ENCODE peak calls at places on chromosomes 1 and 21, in five cellular contexts. W is epithelial cell of esophagus, U is astrocyte of the spinal cord, H is HCT116, R is mucosa of descending colon. M is an unnamed sample.
A peak's percentile ranks its signal among the peaks of the same experiment; 100 is the strongest.

GRCh38 chr1:206107168-206107544 is 10.0 kb downstream of the AVPR1B start:
- DNase-seq in W (no peak), U (no peak), H (no peak), R (no peak), M (no peak)

GRCh38 chr1:39925727-39926342 is 24.1 kb upstream of the MYCL start:
- DNase-seq in W (peak; percentile 41), U (no peak), H (no peak), R (no peak), M (no peak)

GRCh38 chr1:208047975-208048374 is 137.1 kb upstream of the CD34 start:
- DNase-seq in W (peak; percentile 39), U (peak; percentile 27), H (no peak), R (no peak), M (peak; percentile 24)

GRCh38 chr1:27527857-27528700 is 38.1 kb upstream of the WASF2 start:
- DNase-seq in W (peak; percentile 83), U (no peak), H (no peak), R (peak; percentile 88), M (peak; percentile 73)

GRCh38 chr1:99727575-99728190 is 38.8 kb downstream of the FRRS1 start:
- DNase-seq in W (no peak), U (peak; percentile 92), H (no peak), R (no peak), M (no peak)

GRCh38 chr1:93591833-93592635 is 89.6 kb downstream of the BCAR3 start:
- DNase-seq in W (no peak), U (no peak), H (no peak), R (peak; percentile 91), M (no peak)

GRCh38 chr21:32412162-32412997 is at the start of gene EVA1C:
- DNase-seq in W (peak; percentile 68), U (peak; percentile 19), H (no peak), R (peak; percentile 86), M (peak; percentile 43)

GRCh38 chr1:21706151-21706835 is 37.1 kb upstream of the RAP1GAP start:
- DNase-seq in W (no peak), U (peak; percentile 27), H (no peak), R (no peak), M (no peak)

GRCh38 chr1:46173361-46173856 is 1.5 kb upstream of the TSPAN1 start:
- DNase-seq in W (no peak), U (peak; percentile 15), H (no peak), R (no peak), M (no peak)

DNA sequence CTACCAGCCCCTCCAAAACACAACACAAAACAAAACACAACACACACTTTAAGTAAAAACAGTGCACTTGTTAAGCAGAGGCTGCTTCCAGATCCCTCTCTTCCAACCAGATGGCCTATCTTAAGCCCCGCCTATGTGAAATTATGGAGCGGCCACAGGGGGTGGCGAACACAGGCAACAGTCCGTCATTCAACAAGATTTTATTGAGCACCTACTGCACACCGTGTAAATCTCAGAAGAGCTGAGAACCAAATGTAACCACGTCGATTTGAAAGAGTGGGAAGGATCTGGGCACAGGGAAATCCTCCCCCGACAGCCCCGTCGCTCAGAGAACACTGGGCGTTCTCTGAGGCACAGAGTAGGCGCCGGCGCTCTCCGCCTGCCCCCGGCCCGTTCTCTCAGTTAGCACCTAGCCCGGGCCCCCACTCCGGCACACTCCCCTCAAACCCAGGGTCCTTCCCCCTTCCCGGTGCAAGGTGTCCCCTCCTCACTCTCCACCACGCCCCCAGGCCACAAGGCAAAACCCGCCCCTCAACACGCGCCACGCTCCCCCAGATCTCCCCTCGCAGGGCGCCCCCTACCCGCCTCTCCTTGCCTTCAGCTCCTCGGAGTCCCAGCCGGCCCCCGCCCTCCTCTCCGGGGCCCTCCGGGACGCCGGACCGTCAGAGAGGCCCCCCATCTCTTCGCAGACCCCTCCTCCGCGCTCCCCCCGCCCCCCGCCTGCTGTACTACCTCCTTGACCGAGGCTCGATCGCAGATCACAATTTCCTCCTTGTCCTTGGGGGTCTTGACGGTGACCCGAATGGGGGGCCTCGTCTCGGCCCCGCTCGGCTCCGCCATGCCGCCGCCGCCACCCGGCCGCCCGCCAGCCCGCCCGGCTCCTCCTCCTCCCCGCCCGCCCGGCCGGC is 482 bp downstream of the UBQLN4 start:
- DNase-seq in W (peak; percentile 81), U (peak; percentile 72), H (peak; percentile 72), R (peak; percentile 79), M (peak; percentile 69)
- TF ChIP-seq CTCF in W (no peak), U (peak; percentile 53), H (peak; percentile 18), R (no peak), M (peak; percentile 43)

GRCh38 chr1:64711266-64711665 is 33.6 kb upstream of the RAVER2 start:
- DNase-seq in W (no peak), U (no peak), H (no peak), R (no peak), M (no peak)
- H3K4me3 ChIP-seq in W (no peak overlapping the region), U (no peak overlapping the region), H (no peak overlapping the region), R (no peak overlapping the region), M (no peak overlapping the region)

DNA sequence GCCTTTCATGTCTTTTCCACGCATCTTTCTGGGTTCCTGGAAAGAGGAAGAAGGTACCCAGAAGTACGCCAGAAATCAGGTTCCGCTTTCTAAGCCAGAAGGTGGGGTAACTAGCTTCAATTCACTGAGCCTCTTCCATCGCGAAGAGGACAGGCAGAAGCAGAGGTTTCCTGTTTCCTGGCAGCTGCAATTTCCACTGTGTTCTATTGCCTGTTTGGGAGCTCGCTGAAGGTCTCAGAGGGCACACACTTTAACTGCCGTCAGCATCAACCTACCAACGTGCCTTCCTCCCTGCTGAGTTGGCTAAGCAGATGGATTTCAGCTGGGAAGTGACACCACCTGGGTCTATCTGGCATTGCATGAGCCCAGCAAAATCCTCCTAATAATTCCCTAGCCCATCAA is 10.0 kb downstream of the NCF2 start:
- DNase-seq in W (peak; percentile 43), U (no peak), H (peak; percentile 48), R (no peak), M (peak; percentile 39)
- TF ChIP-seq CTCF in W (peak; percentile 37), U (peak; percentile 36), H (peak; percentile 61), R (no peak), M (peak; percentile 32)

GRCh38 chr1:226678701-226679100 is 60.4 kb downstream of the ITPKB start:
- DNase-seq in W (no peak), U (no peak), H (no peak), R (no peak), M (no peak)

GRCh38 chr1:226679853-226680516 is 59.1 kb downstream of the ITPKB start:
- DNase-seq in W (peak; percentile 35), U (peak; percentile 71), H (no peak), R (peak; percentile 88), M (no peak)

GRCh38 chr1:226679303-226679702 is 59.8 kb downstream of the ITPKB start:
- DNase-seq in W (no peak), U (no peak), H (no peak), R (no peak), M (no peak)

GRCh38 chr1:226681652-226682493 is 57.2 kb downstream of the ITPKB start:
- DNase-seq in W (no peak), U (no peak), H (no peak), R (no peak), M (no peak)

GRCh38 chr1:226680653-226681052 is 58.4 kb downstream of the ITPKB start:
- DNase-seq in W (no peak), U (no peak), H (no peak), R (no peak), M (no peak)
- H3K4me3 ChIP-seq in W (no peak overlapping the region), U (no peak overlapping the region), H (no peak overlapping the region), R (no peak overlapping the region), M (no peak overlapping the region)

DNA sequence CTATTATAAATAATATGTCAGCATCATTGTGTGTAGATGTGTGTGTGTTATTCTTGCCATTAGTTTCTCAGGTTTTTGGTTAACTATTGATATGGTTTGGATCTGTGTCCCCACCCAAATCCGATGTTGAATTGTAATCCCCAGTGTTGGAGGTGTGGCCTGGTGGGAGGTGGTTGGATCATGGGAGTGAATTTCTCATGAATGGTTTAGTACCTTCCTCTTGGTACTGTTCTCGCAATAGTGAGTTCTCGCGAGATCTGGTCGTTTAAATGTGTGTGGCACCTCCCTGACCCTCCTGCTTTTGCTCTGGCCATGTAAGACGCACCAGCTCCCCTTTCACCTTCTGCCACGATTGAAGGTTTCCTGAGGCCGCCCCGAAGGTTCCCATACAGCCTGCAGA is 9.6 kb upstream of the POFUT2 start:
- DNase-seq in W (no peak), U (no peak), H (no peak), R (no peak), M (no peak)
- TF ChIP-seq CTCF in W (no peak), U (no peak), H (no peak), R (no peak), M (no peak)

DNA sequence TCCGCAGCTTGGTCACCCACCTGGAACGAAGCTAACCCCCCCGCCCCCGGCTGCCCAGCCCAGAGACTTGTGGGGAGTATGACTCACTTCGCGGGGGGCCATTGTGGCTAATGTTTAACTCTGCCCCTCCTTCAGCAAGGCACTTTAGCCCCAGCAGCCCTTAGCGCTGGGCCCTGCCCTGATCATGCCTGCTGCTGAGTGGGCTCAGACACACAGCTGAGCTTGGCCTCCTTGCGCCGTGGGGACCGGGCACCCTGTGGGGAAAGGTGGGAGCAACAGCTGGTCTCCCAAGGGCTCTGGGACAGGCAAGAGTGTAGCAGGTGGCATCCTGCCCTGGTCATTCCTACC is 6.3 kb upstream of the LAD1 start:
- DNase-seq in W (no peak), U (no peak), H (no peak), R (peak; percentile 88), M (no peak)
- H3K4me3 ChIP-seq in W (no peak overlapping the region), U (no peak overlapping the region), H (no peak overlapping the region), R (no peak overlapping the region), M (no peak overlapping the region)

GRCh38 chr1:220339581-220339980 is 67.3 kb upstream of the RAB3GAP2 start:
- DNase-seq in W (peak; percentile 31), U (no peak), H (no peak), R (no peak), M (no peak)
- TF ChIP-seq CTCF in W (peak; percentile 20), U (no peak), H (peak; percentile 9), R (no peak), M (no peak)

DNA sequence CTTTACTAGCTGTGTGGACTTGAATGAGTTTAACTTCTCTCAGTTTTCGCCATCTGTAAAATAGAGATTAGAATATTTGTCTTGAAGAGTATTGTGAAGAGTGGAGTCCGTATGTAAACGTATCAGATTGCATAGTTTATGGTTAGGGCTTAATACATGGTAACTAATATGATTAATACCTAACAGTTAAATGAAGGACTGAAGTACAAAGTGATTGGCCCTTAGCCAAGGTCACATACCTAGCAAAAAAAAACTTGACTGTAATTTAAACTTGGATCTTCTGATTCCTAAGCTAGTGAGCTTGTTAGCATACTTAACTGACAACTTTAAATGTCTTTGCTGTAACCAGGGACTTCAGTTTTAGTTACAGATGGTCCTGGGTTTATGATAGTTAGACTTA is 1.9 kb downstream of the GIPC2 start:
- DNase-seq in W (no peak), U (no peak), H (no peak), R (no peak), M (peak; percentile 15)
- H3K4me3 ChIP-seq in W (no peak overlapping the region), U (no peak overlapping the region), H (no peak overlapping the region), R (no peak overlapping the region), M (no peak overlapping the region)